ENCODE peak calls at places on chromosomes 11 and 22, in six cellular contexts. One of them, this sample, is unnamed. For H3K9me3, the result is how much of the 10 kb centered on the place peaks cover.

GRCh38 chr22:42978453-42979103 is 36.4 kb downstream of the PACSIN2 start:
- DNase-seq in colonic mucosa: no peak
- DNase-seq in body of pancreas: no peak
- DNase-seq in A549: no peak
- DNase-seq in CD8-positive, alpha-beta T cell: no peak
- DNase-seq in CD4-positive, alpha-beta T cell: no peak
- DNase-seq in this sample: no peak

GRCh38 chr11:35111171-35112055 is 27.6 kb upstream of the CD44 start:
- DNase-seq in body of pancreas: peak
- DNase-seq in CD4-positive, alpha-beta T cell: no peak
- DNase-seq in A549: no peak
- DNase-seq in CD8-positive, alpha-beta T cell: no peak
- DNase-seq in colonic mucosa: peak
- DNase-seq in this sample: no peak

GRCh38 chr11:36288442-36289225 is 590 bp downstream of the COMMD9 start:
- DNase-seq in CD4-positive, alpha-beta T cell: no peak
- DNase-seq in colonic mucosa: peak
- DNase-seq in body of pancreas: no peak
- DNase-seq in A549: no peak
- DNase-seq in CD8-positive, alpha-beta T cell: no peak
- DNase-seq in this sample: no peak

GRCh38 chr11:706957-707816 is 1.2 kb downstream of the EPS8L2 start:
- DNase-seq in CD8-positive, alpha-beta T cell: no peak
- DNase-seq in A549: peak
- DNase-seq in body of pancreas: peak
- DNase-seq in colonic mucosa: peak
- DNase-seq in CD4-positive, alpha-beta T cell: no peak
- DNase-seq in this sample: no peak

GRCh38 chr11:2580061-2580421 is 119.8 kb downstream of the KCNQ1OT1 start:
- DNase-seq in CD4-positive, alpha-beta T cell: no peak
- DNase-seq in body of pancreas: peak
- DNase-seq in CD8-positive, alpha-beta T cell: no peak
- DNase-seq in A549: no peak
- DNase-seq in colonic mucosa: no peak
- DNase-seq in this sample: no peak

GRCh38 chr22:46122511-46122971 is 27.8 kb upstream of the PPARA start:
- DNase-seq in CD8-positive, alpha-beta T cell: peak
- DNase-seq in CD4-positive, alpha-beta T cell: peak
- DNase-seq in colonic mucosa: peak
- DNase-seq in body of pancreas: peak
- DNase-seq in A549: peak
- DNase-seq in this sample: peak

GRCh38 chr11:58830693-58831301 is 13.7 kb downstream of the GLYATL2 start:
- DNase-seq in colonic mucosa: no peak
- DNase-seq in A549: no peak
- DNase-seq in CD8-positive, alpha-beta T cell: no peak
- DNase-seq in body of pancreas: no peak
- DNase-seq in CD4-positive, alpha-beta T cell: no peak
- DNase-seq in this sample: no peak

GRCh38 chr11:35077709-35078695 is 61.0 kb upstream of the CD44 start:
- DNase-seq in CD4-positive, alpha-beta T cell: peak
- DNase-seq in colonic mucosa: no peak
- DNase-seq in A549: peak
- DNase-seq in body of pancreas: no peak
- DNase-seq in CD8-positive, alpha-beta T cell: no peak
- DNase-seq in this sample: peak

GRCh38 chr11:103736986-103737622 is 299.3 kb upstream of the DDI1 start:
- DNase-seq in A549: no peak
- DNase-seq in CD8-positive, alpha-beta T cell: no peak
- DNase-seq in body of pancreas: no peak
- DNase-seq in colonic mucosa: no peak
- DNase-seq in CD4-positive, alpha-beta T cell: no peak
- DNase-seq in this sample: no peak

GRCh38 chr22:28051787-28052356 is 132.8 kb upstream of the PITPNB start:
- DNase-seq in A549: peak
- DNase-seq in colonic mucosa: peak
- DNase-seq in body of pancreas: peak
- DNase-seq in CD8-positive, alpha-beta T cell: no peak
- DNase-seq in CD4-positive, alpha-beta T cell: no peak
- DNase-seq in this sample: peak

GRCh38 chr22:45413368-45414211 is at the start of the genes RIBC2 and SMC1B:
- DNase-seq in CD8-positive, alpha-beta T cell: peak
- DNase-seq in CD4-positive, alpha-beta T cell: peak
- DNase-seq in A549: peak
- DNase-seq in body of pancreas: peak
- DNase-seq in colonic mucosa: peak
- DNase-seq in this sample: no peak

GRCh38 chr11:93942176-93942575 is 79.0 kb upstream of the HEPHL1 start:
- DNase-seq in CD4-positive, alpha-beta T cell: no peak
- DNase-seq in body of pancreas: no peak
- DNase-seq in A549: no peak
- DNase-seq in colonic mucosa: no peak
- DNase-seq in CD8-positive, alpha-beta T cell: no peak
- DNase-seq in this sample: no peak

GRCh38 chr22:17913705-17914282 is 110.6 kb downstream of the MICAL3 start:
- DNase-seq in A549: no peak
- DNase-seq in CD4-positive, alpha-beta T cell: no peak
- DNase-seq in body of pancreas: no peak
- DNase-seq in CD8-positive, alpha-beta T cell: no peak
- DNase-seq in colonic mucosa: no peak
- DNase-seq in this sample: no peak

GRCh38 chr22:25845985-25846745 is 104.2 kb downstream of the MYO18B start:
- DNase-seq in colonic mucosa: no peak
- DNase-seq in CD8-positive, alpha-beta T cell: no peak
- DNase-seq in body of pancreas: no peak
- DNase-seq in A549: no peak
- DNase-seq in CD4-positive, alpha-beta T cell: no peak
- DNase-seq in this sample: no peak

GRCh38 chr11:72231396-72232259 is 7.1 kb downstream of the INPPL1 start:
- DNase-seq in body of pancreas: no peak
- DNase-seq in CD4-positive, alpha-beta T cell: no peak
- DNase-seq in colonic mucosa: no peak
- DNase-seq in CD8-positive, alpha-beta T cell: no peak
- DNase-seq in A549: no peak
- DNase-seq in this sample: no peak

GRCh38 chr22:49659281-49659923 is 168.3 kb downstream of the BRD1 start:
- DNase-seq in CD4-positive, alpha-beta T cell: no peak
- DNase-seq in body of pancreas: no peak
- DNase-seq in CD8-positive, alpha-beta T cell: no peak
- DNase-seq in colonic mucosa: no peak
- DNase-seq in A549: no peak
- DNase-seq in this sample: no peak
- H3K9me3 ChIP-seq in CD4-positive, alpha-beta T cell: under half
- H3K9me3 ChIP-seq in body of pancreas: under half
- H3K9me3 ChIP-seq in CD8-positive, alpha-beta T cell: under half
- H3K9me3 ChIP-seq in colonic mucosa: under half
- H3K9me3 ChIP-seq in A549: under half
- H3K9me3 ChIP-seq in this sample: under half

GRCh38 chr22:20741008-20741633 is 32.8 kb upstream of the SERPIND1 start:
- DNase-seq in CD8-positive, alpha-beta T cell: no peak
- DNase-seq in CD4-positive, alpha-beta T cell: no peak
- DNase-seq in colonic mucosa: no peak
- DNase-seq in body of pancreas: no peak
- DNase-seq in A549: no peak
- DNase-seq in this sample: no peak
- TF ChIP-seq CTCF in CD8-positive, alpha-beta T cell: no peak
- TF ChIP-seq CTCF in CD4-positive, alpha-beta T cell: no peak
- TF ChIP-seq CTCF in colonic mucosa: no peak
- TF ChIP-seq CTCF in body of pancreas: no peak
- TF ChIP-seq CTCF in A549: no peak
- TF ChIP-seq CTCF in this sample: no peak

GRCh38 chr11:61976813-61977475 is 9.5 kb upstream of the FTH1 start:
- DNase-seq in CD8-positive, alpha-beta T cell: no peak
- DNase-seq in colonic mucosa: no peak
- DNase-seq in body of pancreas: no peak
- DNase-seq in CD4-positive, alpha-beta T cell: no peak
- DNase-seq in A549: no peak
- DNase-seq in this sample: no peak

GRCh38 chr11:61976420-61976800 is 9.0 kb upstream of the FTH1 start:
- DNase-seq in CD8-positive, alpha-beta T cell: no peak
- DNase-seq in body of pancreas: no peak
- DNase-seq in CD4-positive, alpha-beta T cell: no peak
- DNase-seq in A549: no peak
- DNase-seq in colonic mucosa: no peak
- DNase-seq in this sample: no peak

GRCh38 chr11:61974766-61975631 is 7.6 kb upstream of the FTH1 start:
- DNase-seq in CD8-positive, alpha-beta T cell: no peak
- DNase-seq in A549: no peak
- DNase-seq in body of pancreas: peak
- DNase-seq in CD4-positive, alpha-beta T cell: no peak
- DNase-seq in colonic mucosa: peak
- DNase-seq in this sample: no peak

GRCh38 chr11:61973603-61974162 is 6.2 kb upstream of the FTH1 start:
- DNase-seq in CD8-positive, alpha-beta T cell: no peak
- DNase-seq in A549: no peak
- DNase-seq in body of pancreas: no peak
- DNase-seq in CD4-positive, alpha-beta T cell: no peak
- DNase-seq in colonic mucosa: peak
- DNase-seq in this sample: no peak

DNA sequence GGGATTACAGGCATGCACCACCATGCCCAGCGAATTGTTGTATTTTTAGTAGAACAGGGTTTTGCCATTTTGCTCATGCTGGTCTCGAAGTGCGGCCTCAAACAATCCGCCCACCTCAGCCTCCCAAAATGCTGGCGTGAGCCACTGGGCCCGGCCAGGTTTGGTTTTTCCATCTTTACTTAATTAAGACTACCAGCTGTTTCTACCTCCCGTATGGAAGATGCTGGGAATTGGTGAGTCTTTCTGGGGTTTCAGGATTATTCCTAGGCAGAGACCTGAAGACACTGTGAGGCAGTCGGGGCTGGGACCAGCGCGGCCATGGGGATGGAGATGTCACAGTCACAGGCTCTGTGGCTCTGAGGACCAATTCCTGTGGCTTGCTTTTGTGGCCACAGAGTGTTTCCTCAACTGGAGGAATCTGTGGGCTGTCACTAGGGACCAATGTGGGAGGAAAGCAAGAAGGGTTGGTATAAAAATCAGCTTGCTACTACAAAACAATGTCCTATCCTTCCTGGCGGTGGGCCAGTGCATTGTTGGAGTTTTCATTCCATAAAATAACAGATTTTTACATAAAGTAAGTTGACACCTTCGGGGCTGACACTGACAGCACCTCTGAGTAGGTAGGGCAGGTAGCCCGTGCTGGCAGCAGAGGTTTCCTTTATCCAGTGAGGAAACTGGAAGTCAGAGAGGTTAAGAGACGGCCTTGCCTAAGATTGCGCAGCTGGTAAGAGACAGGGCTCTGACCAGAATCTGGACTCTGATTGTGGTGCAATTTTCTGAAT is 8.4 kb upstream of the FTH1 start:
- DNase-seq in CD8-positive, alpha-beta T cell: no peak
- DNase-seq in A549: no peak
- DNase-seq in colonic mucosa: no peak
- DNase-seq in CD4-positive, alpha-beta T cell: no peak
- DNase-seq in body of pancreas: no peak
- DNase-seq in this sample: no peak
- H3K9me3 ChIP-seq in CD8-positive, alpha-beta T cell: under half
- H3K9me3 ChIP-seq in A549: under half
- H3K9me3 ChIP-seq in colonic mucosa: under half
- H3K9me3 ChIP-seq in CD4-positive, alpha-beta T cell: under half
- H3K9me3 ChIP-seq in body of pancreas: under half
- H3K9me3 ChIP-seq in this sample: under half

GRCh38 chr11:62236187-62236586 is 5.9 kb upstream of the SCGB1D2 start:
- DNase-seq in body of pancreas: no peak
- DNase-seq in CD4-positive, alpha-beta T cell: no peak
- DNase-seq in CD8-positive, alpha-beta T cell: no peak
- DNase-seq in colonic mucosa: no peak
- DNase-seq in A549: no peak
- DNase-seq in this sample: no peak
- TF ChIP-seq CTCF in body of pancreas: no peak
- TF ChIP-seq CTCF in CD4-positive, alpha-beta T cell: no peak
- TF ChIP-seq CTCF in CD8-positive, alpha-beta T cell: no peak
- TF ChIP-seq CTCF in colonic mucosa: no peak
- TF ChIP-seq CTCF in A549: no peak
- TF ChIP-seq CTCF in this sample: no peak

DNA sequence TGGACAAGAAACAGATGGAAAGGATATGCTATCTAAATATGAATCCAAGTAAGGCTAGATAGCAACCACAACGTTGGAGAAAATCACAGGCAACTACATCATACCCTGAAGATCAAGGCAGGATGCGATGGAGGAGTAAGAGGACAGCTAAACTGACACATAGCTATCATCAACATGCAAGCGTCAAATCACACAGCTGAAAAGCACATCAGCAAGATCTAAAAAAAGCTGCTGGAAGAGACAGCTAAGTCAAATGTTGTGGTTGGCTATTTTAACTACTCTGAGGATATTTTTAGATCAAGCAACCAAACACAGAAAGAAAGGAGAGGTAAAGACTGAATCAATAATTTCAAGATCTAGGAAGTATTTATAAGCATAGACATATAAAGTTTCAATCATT is 466.9 kb downstream of the BRD1 start:
- DNase-seq in CD8-positive, alpha-beta T cell: no peak
- DNase-seq in body of pancreas: no peak
- DNase-seq in CD4-positive, alpha-beta T cell: no peak
- DNase-seq in A549: no peak
- DNase-seq in colonic mucosa: no peak
- DNase-seq in this sample: no peak
- H3K9me3 ChIP-seq in CD8-positive, alpha-beta T cell: under half
- H3K9me3 ChIP-seq in body of pancreas: under half
- H3K9me3 ChIP-seq in CD4-positive, alpha-beta T cell: under half
- H3K9me3 ChIP-seq in A549: under half
- H3K9me3 ChIP-seq in colonic mucosa: under half
- H3K9me3 ChIP-seq in this sample: under half

GRCh38 chr22:19798825-19799224 is 38.2 kb downstream of the TBX1 start:
- DNase-seq in colonic mucosa: no peak
- DNase-seq in A549: no peak
- DNase-seq in CD8-positive, alpha-beta T cell: no peak
- DNase-seq in CD4-positive, alpha-beta T cell: no peak
- DNase-seq in body of pancreas: no peak
- DNase-seq in this sample: no peak
- TF ChIP-seq CTCF in colonic mucosa: no peak
- TF ChIP-seq CTCF in A549: no peak
- TF ChIP-seq CTCF in CD8-positive, alpha-beta T cell: no peak
- TF ChIP-seq CTCF in CD4-positive, alpha-beta T cell: no peak
- TF ChIP-seq CTCF in body of pancreas: no peak
- TF ChIP-seq CTCF in this sample: no peak

GRCh38 chr11:134472188-134472455 is 60.1 kb upstream of the B3GAT1 start:
- DNase-seq in CD4-positive, alpha-beta T cell: no peak
- DNase-seq in colonic mucosa: no peak
- DNase-seq in body of pancreas: no peak
- DNase-seq in CD8-positive, alpha-beta T cell: no peak
- DNase-seq in A549: no peak
- DNase-seq in this sample: no peak
- H3K9me3 ChIP-seq in CD4-positive, alpha-beta T cell: under half
- H3K9me3 ChIP-seq in colonic mucosa: under half
- H3K9me3 ChIP-seq in body of pancreas: under half
- H3K9me3 ChIP-seq in CD8-positive, alpha-beta T cell: under half
- H3K9me3 ChIP-seq in A549: under half
- H3K9me3 ChIP-seq in this sample: under half